ENCODE peak calls at places on chromosome 20, in six cellular contexts. V, U, J, O, L and D are unnamed samples.
A peak's percentile ranks its signal among the peaks of the same experiment; 100 is the strongest.

GRCh38 chr20:732727-733126 is 35.6 kb downstream of the SLC52A3 start:
- DNase-seq in U (no peak), O (no peak), J (no peak), L (peak; percentile 62), V (no peak), D (no peak)

GRCh38 chr20:34452281-34452982 is 63.8 kb upstream of the DYNLRB1 start:
- DNase-seq in J (peak; percentile 57), U (no peak), V (no peak), O (no peak), L (no peak), D (no peak)

GRCh38 chr20:53891306-53891894 is 179.0 kb downstream of the BCAS1 start:
- DNase-seq in O (peak; percentile 86), L (no peak), J (peak; percentile 83), U (no peak), V (no peak), D (no peak)

GRCh38 chr20:23548408-23548807 is 19.9 kb downstream of the CST9L start:
- DNase-seq in V (no peak), L (no peak), O (no peak), J (no peak), U (no peak), D (no peak)

GRCh38 chr20:3659492-3660261 is 3.5 kb downstream of the GFRA4 start:
- DNase-seq in L (no peak), O (no peak), V (peak; percentile 30), U (no peak), J (no peak), D (no peak)

GRCh38 chr20:48595495-48596475 is 232.0 kb downstream of the PREX1 start:
- DNase-seq in O (no peak), J (no peak), L (no peak), U (no peak), V (no peak), D (no peak)

GRCh38 chr20:43138061-43138860 is 51.4 kb downstream of the PTPRT start:
- DNase-seq in L (no peak), V (no peak), O (no peak), J (no peak), U (no peak), D (no peak)

GRCh38 chr20:23165307-23165750 is 79.2 kb upstream of the CD93 start:
- DNase-seq in V (peak; percentile 58), U (peak; percentile 49), J (no peak), O (no peak), L (peak; percentile 47), D (no peak)

GRCh38 chr20:34514897-34515483 is 1.2 kb upstream of the DYNLRB1 start:
- DNase-seq in O (no peak), U (no peak), L (no peak), J (peak; percentile 44), V (no peak), D (no peak)

GRCh38 chr20:37330316-37330715 is 15.6 kb upstream of the SRC start:
- DNase-seq in L (no peak), O (no peak), J (no peak), U (no peak), V (no peak), D (no peak)
- H3K79me1 ChIP-seq in L (no peaks in the 10 kb centered on the region), O (no peaks in the 10 kb centered on the region), J (no peaks in the 10 kb centered on the region), U (no peaks in the 10 kb centered on the region), V (no peaks in the 10 kb centered on the region), D (no peaks in the 10 kb centered on the region)

DNA sequence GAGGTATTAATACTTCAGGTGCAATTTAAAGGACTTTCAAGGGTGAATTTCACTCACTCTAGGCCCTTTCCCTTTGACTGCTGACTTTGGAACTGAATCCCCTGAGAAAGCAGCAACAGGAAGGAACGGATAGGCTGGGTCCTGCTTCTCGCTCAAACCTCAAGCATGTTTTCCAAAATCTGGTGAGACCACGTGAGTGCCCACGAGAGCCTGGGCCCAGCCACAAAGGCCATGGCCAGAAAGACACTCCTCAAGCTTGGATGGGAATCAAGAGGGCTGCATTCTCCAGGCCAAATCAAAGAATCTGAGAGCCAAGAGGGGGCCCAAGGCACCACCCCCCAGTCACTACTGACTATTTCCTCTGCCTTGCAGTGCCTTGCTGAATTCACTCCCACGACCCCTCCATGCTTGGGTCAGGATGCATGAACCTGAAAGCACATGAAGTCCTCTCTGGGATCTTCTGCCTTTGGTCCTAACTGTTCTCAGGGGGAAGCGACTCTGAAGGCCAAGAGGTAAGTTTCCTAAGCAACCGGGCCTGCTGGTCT is 146.1 kb downstream of the NFATC2 start:
- DNase-seq in U (no peak), V (no peak), O (no peak), J (no peak), L (no peak), D (no peak)
- H3K79me1 ChIP-seq in U (no peaks in the 10 kb centered on the region), V (no peaks in the 10 kb centered on the region), O (no peaks in the 10 kb centered on the region), J (no peaks in the 10 kb centered on the region), L (no peaks in the 10 kb centered on the region), D (no peaks in the 10 kb centered on the region)

GRCh38 chr20:51429696-51430095 is 112.8 kb downstream of the NFATC2 start:
- DNase-seq in L (no peak), V (no peak), U (no peak), O (no peak), J (no peak), D (no peak)

GRCh38 chr20:51426879-51427624 is 115.5 kb downstream of the NFATC2 start:
- DNase-seq in U (no peak), L (no peak), O (no peak), V (no peak), J (no peak), D (no peak)

GRCh38 chr20:51429144-51429482 is 113.4 kb downstream of the NFATC2 start:
- DNase-seq in J (no peak), O (no peak), V (no peak), U (no peak), L (no peak), D (no peak)

GRCh38 chr20:51427625-51428291 is 114.8 kb downstream of the NFATC2 start:
- DNase-seq in O (no peak), L (no peak), U (no peak), J (no peak), V (no peak), D (no peak)

DNA sequence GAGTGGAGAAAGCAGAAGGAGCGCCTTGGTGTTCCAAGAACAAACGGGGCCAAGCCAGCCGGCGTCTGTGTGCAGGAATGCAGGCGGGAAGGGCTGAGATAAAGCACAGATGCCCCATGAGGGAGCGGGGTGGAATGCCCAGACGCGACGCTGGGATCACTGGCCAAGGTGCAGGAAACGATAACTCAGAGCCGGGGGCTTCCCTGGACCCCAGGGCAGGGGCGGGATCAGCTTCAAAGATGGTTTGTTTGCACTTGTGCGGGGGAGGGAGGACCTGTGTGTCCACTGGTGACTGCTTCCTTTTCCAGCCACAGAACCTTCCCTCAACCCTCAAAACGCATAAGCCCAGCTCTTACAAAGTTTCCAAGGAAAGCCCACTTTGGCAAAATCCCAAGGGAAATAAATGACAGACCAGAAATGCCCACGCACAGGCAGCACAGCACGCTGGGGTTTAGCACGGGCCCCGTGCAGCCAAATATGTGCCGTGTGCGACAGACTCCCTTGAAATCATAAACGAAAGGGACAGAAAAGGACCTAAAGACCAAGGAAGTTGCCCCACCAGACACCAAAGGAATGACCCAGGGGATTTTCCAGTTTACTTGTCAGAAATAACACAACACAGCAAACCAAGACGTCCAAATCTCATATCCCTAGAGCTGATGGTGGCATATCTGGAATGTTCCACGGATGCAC is 113.9 kb downstream of the NFATC2 start:
- DNase-seq in V (no peak), J (peak; percentile 44), U (no peak), O (peak; percentile 81), L (peak; percentile 55), D (no peak)
- H3K79me1 ChIP-seq in V (no peaks in the 10 kb centered on the region), J (no peaks in the 10 kb centered on the region), U (no peaks in the 10 kb centered on the region), O (no peaks in the 10 kb centered on the region), L (no peaks in the 10 kb centered on the region), D (no peaks in the 10 kb centered on the region)

DNA sequence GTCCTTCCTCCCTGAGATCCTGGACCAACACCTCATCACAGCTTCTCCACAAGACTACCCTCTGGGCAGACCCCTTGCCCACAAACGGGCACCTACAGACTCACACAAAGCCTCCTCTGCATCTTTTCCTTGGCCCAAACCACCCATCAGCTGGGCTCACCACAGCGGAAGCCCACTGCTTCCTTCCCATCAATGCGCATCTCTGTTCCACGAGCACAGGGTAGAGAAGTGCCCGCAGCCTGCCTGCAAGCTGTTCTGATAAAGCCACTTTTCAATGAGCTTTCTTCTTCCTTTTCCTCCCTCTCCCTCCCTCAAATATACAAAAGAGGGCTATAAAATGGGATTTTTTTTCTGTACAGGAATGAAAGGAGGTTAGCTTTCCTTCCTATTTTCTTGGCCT is 111.2 kb downstream of the NFATC2 start:
- DNase-seq in J (no peak), O (no peak), L (no peak), V (no peak), U (no peak), D (no peak)
- H3K79me1 ChIP-seq in J (no peaks in the 10 kb centered on the region), O (no peaks in the 10 kb centered on the region), L (no peaks in the 10 kb centered on the region), V (no peaks in the 10 kb centered on the region), U (no peaks in the 10 kb centered on the region), D (no peaks in the 10 kb centered on the region)

GRCh38 chr20:25565578-25566157 is 19.7 kb downstream of the NINL start:
- DNase-seq in L (peak; percentile 52), U (no peak), O (no peak), J (no peak), V (no peak), D (no peak)
- H3K79me1 ChIP-seq in L (peaks cover 6% of the 10 kb centered on the region), U (peaks cover 5% of the 10 kb centered on the region), O (peaks cover 29% of the 10 kb centered on the region), J (peaks cover 12% of the 10 kb centered on the region), V (peaks cover 3% of the 10 kb centered on the region), D (peaks cover 6% of the 10 kb centered on the region)

GRCh38 chr20:57073402-57073801 is 193.0 kb downstream of the BMP7 start:
- DNase-seq in O (no peak), V (no peak), U (no peak), L (no peak), J (no peak), D (no peak)

GRCh38 chr20:57069442-57069841 is 197.0 kb downstream of the BMP7 start:
- DNase-seq in O (no peak), U (no peak), L (no peak), J (no peak), V (no peak), D (no peak)

GRCh38 chr20:57072184-57072583 is 194.3 kb downstream of the BMP7 start:
- DNase-seq in O (no peak), U (no peak), L (peak; percentile 40), V (no peak), J (no peak), D (no peak)

GRCh38 chr20:57070296-57070695 is 196.1 kb downstream of the BMP7 start:
- DNase-seq in J (no peak), L (no peak), U (no peak), O (no peak), V (no peak), D (no peak)

DNA sequence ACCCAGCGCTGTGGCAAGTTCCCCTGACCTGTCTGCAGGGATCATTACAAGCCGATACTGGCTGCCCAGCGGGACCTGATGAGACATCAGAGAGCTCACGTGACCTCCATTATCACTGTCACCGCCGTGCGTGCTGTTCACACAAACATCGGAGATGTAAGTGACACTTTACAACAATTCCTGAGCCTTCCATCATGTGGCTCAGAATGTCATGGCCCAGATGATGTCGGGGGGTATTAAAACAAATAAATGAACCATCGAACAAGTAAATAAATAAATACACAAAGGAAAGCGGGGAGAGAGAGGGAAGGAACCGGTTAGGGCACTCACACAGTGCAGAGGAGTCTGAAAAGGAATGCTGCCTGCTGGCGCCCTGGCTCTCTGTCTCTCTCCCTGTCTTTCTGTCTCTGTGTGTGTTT is 195.1 kb downstream of the BMP7 start:
- DNase-seq in O (peak; percentile 50), U (peak; percentile 69), J (no peak), V (peak; percentile 72), L (peak; percentile 90), D (no peak)
- H3K79me1 ChIP-seq in O (no peaks in the 10 kb centered on the region), U (no peaks in the 10 kb centered on the region), J (no peaks in the 10 kb centered on the region), V (no peaks in the 10 kb centered on the region), L (no peaks in the 10 kb centered on the region), D (no peaks in the 10 kb centered on the region)

GRCh38 chr20:50054626-50055511 is 58.1 kb downstream of the UBE2V1 start:
- DNase-seq in O (no peak), U (no peak), V (no peak), J (peak; percentile 41), L (no peak), D (no peak)
- H3K79me1 ChIP-seq in O (no peaks in the 10 kb centered on the region), U (no peaks in the 10 kb centered on the region), V (no peaks in the 10 kb centered on the region), J (no peaks in the 10 kb centered on the region), L (no peaks in the 10 kb centered on the region), D (peaks cover 1% of the 10 kb centered on the region)